ENCODE peak calls at places on chromosomes 3 and 15, in five cellular contexts. R, P, T, D and E are unnamed samples.

GRCh38 chr3:61650276-61650675 is 88.9 kb downstream of the PTPRG start:
- DNase-seq in D (no peak), T (no peak), P (no peak), R (no peak), E (no peak)

GRCh38 chr3:89108154-89108553 is 733 bp downstream of the EPHA3 start:
- DNase-seq in D (no peak), R (no peak), P (no peak), T (no peak), E (no peak)

GRCh38 chr3:171187706-171188290 is 161.3 kb upstream of the SLC2A2 start:
- DNase-seq in T (peak), P (peak), D (no peak), R (peak), E (no peak)

GRCh38 chr15:98903377-98904018 is 104.1 kb downstream of the PGPEP1L start:
- DNase-seq in R (peak), D (no peak), T (no peak), P (no peak), E (no peak)

GRCh38 chr15:98546325-98546724 is 102.0 kb upstream of the IGF1R start:
- DNase-seq in T (no peak), D (no peak), R (no peak), P (no peak), E (no peak)

GRCh38 chr15:75565062-75565970 is 13.8 kb downstream of the PTPN9 start:
- DNase-seq in D (no peak), P (no peak), R (no peak), T (no peak), E (no peak)

GRCh38 chr3:150766742-150767141 is 3.8 kb upstream of the SIAH2 start:
- DNase-seq in D (no peak), P (no peak), R (no peak), T (no peak), E (no peak)

GRCh38 chr3:185549111-185549510 is 3.3 kb downstream of the LIPH start:
- DNase-seq in P (peak), D (no peak), T (no peak), R (peak), E (no peak)

GRCh38 chr15:63044645-63045437 is 2.3 kb downstream of the TPM1 start:
- DNase-seq in R (peak), T (no peak), P (no peak), D (peak), E (no peak)

GRCh38 chr3:171049831-171050444 is 23.4 kb upstream of the SLC2A2 start:
- DNase-seq in P (peak), T (peak), R (peak), D (peak), E (no peak)

GRCh38 chr15:26967719-26968269 is 3.2 kb upstream of the GABRG3 start:
- DNase-seq in D (no peak), R (no peak), T (no peak), P (peak), E (no peak)

GRCh38 chr3:156676467-156677119 is 2.2 kb downstream of the TIPARP start:
- DNase-seq in T (no peak), D (no peak), R (peak), P (no peak), E (no peak)

GRCh38 chr3:96190024-96190616 is 624.3 kb upstream of the EPHA6 start:
- DNase-seq in R (no peak), T (no peak), P (no peak), D (no peak), E (no peak)

GRCh38 chr3:116391296-116392201 is 53.7 kb downstream of the LSAMP start:
- DNase-seq in R (no peak), D (no peak), P (no peak), T (no peak), E (no peak)

GRCh38 chr3:123843668-123844067 is 40.5 kb downstream of the MYLK start:
- DNase-seq in D (no peak), P (peak), R (peak), T (no peak), E (no peak)

GRCh38 chr3:108088697-108089096 is 2.1 kb downstream of the CD47 start:
- DNase-seq in D (no peak), P (no peak), T (no peak), R (peak), E (peak)

GRCh38 chr15:83554558-83554957 is 99.4 kb upstream of the ADAMTSL3 start:
- DNase-seq in P (no peak), T (no peak), D (no peak), R (no peak), E (no peak)

GRCh38 chr3:167740961-167741587 is 5.6 kb downstream of the SERPINI1 start:
- DNase-seq in P (peak), T (peak), D (no peak), R (peak), E (peak)

GRCh38 chr15:70034596-70034995 is 63.1 kb downstream of the TLE3 start:
- DNase-seq in D (no peak), T (no peak), P (no peak), R (no peak), E (no peak)

GRCh38 chr3:153028336-153028735 is 133.7 kb upstream of the RAP2B start:
- DNase-seq in T (no peak), D (no peak), P (no peak), R (no peak), E (peak)

GRCh38 chr3:46719044-46719565 is 1.4 kb upstream of the PRSS50 start:
- DNase-seq in D (no peak), T (no peak), R (no peak), P (no peak), E (no peak)

GRCh38 chr15:84033793-84034553 is 201.6 kb upstream of the GOLGA6L4 start:
- DNase-seq in P (no peak), R (peak), D (no peak), T (no peak), E (no peak)

GRCh38 chr15:81275711-81276417 is 48.1 kb downstream of the STARD5 start:
- DNase-seq in T (no peak), P (no peak), R (no peak), D (no peak), E (no peak)

GRCh38 chr3:115325539-115325938 is 178.5 kb upstream of the ZBTB20 start:
- DNase-seq in R (peak), D (no peak), T (no peak), P (peak), E (no peak)

GRCh38 chr3:126056681-126057546 is 27.0 kb downstream of the SLC41A3 start:
- DNase-seq in R (peak), P (no peak), D (peak), T (peak), E (no peak)

GRCh38 chr3:197340521-197340871 is 42.1 kb upstream of the DLG1 start:
- DNase-seq in R (no peak), D (no peak), P (no peak), T (no peak), E (no peak)

GRCh38 chr15:67641453-67641852 is 99.0 kb downstream of the MAP2K5 start:
- DNase-seq in T (no peak), D (no peak), R (no peak), P (no peak), E (no peak)

GRCh38 chr15:74902295-74903075 is 4.2 kb downstream of the FAM219B start:
- DNase-seq in T (no peak), P (no peak), R (no peak), D (no peak), E (no peak)

GRCh38 chr3:128906031-128906803 is 26.8 kb downstream of the ACAD9 start:
- DNase-seq in R (no peak), P (no peak), T (no peak), D (no peak), E (no peak)

GRCh38 chr3:79415351-79415750 is 352.4 kb downstream of the ROBO1 start:
- DNase-seq in T (no peak), R (no peak), D (no peak), P (no peak), E (no peak)

GRCh38 chr15:45454825-45455224 is 67.7 kb downstream of the SLC30A4 start:
- DNase-seq in R (peak), T (no peak), P (peak), D (peak), E (peak)

GRCh38 chr3:57951106-57951882 is 56.9 kb upstream of the FLNB start:
- DNase-seq in D (peak), P (peak), T (no peak), R (peak), E (peak)

GRCh38 chr3:140599496-140599895 is 78.4 kb upstream of the TRIM42 start:
- DNase-seq in R (no peak), D (no peak), T (no peak), P (no peak), E (no peak)

GRCh38 chr3:66260431-66260830 is 39.6 kb downstream of the SLC25A26 start:
- DNase-seq in R (no peak), T (no peak), D (no peak), P (no peak), E (no peak)

GRCh38 chr15:90957791-90958190 is 3.1 kb downstream of the RCCD1 start:
- DNase-seq in T (no peak), D (no peak), R (no peak), P (no peak), E (no peak)

GRCh38 chr3:24160424-24160823 is 215.3 kb downstream of the NR1D2 start:
- DNase-seq in T (no peak), D (no peak), P (peak), R (no peak), E (no peak)

GRCh38 chr3:196399485-196399945 is 32.7 kb downstream of the UBXN7 start:
- DNase-seq in T (no peak), D (no peak), P (no peak), R (peak), E (no peak)

GRCh38 chr3:106794442-106794841 is 582.8 kb upstream of the CCDC54 start:
- DNase-seq in T (no peak), R (peak), D (no peak), P (no peak), E (no peak)